ENCODE peak calls at places on chromosomes 1 and 21, in nine cellular contexts. I is PC-3, Q is PC-9, J is fibroblast of lung, S is HepG2, B is GM23248, G is OCI-LY7, H is K562, V is neuronal stem cell. O is an unnamed sample.

GRCh38 chr1:217493290-217493689 is 137.6 kb downstream of the GPATCH2 start:
- DNase-seq in J (peak), H (no peak), Q (no peak), G (no peak), B (peak), V (no peak), S (no peak), I (peak), O (peak)

GRCh38 chr1:217333939-217334338 is 297.0 kb downstream of the GPATCH2 start:
- DNase-seq in S (peak), B (peak), I (peak), J (peak), G (peak), H (peak), V (peak), Q (no peak), O (peak)

GRCh38 chr1:54294846-54295245 is 94.9 kb downstream of the MRPL37 start:
- DNase-seq in Q (no peak), B (peak), I (no peak), V (no peak), G (no peak), S (no peak), J (peak), H (no peak), O (peak)

GRCh38 chr21:33769057-33769456 is 126.8 kb downstream of the ITSN1 start:
- DNase-seq in J (peak), S (no peak), V (no peak), I (no peak), Q (no peak), H (no peak), G (no peak), B (no peak), O (no peak)

GRCh38 chr1:233439721-233440120 is 112.2 kb downstream of the MAP3K21 start:
- DNase-seq in G (no peak), Q (no peak), B (no peak), I (no peak), V (no peak), S (no peak), J (peak), H (no peak), O (no peak)

GRCh38 chr1:205775717-205776056 is 405 bp upstream of the RAB29 start:
- DNase-seq in S (no peak), G (no peak), V (no peak), I (peak), Q (peak), B (peak), J (peak), H (no peak), O (peak)

GRCh38 chr1:10510520-10511493 is 36.1 kb downstream of the PEX14 start:
- DNase-seq in Q (peak), G (no peak), V (no peak), B (peak), S (no peak), J (peak), I (peak), H (peak), O (peak)

GRCh38 chr1:226083303-226084101 is 21.0 kb downstream of the H3-3A start:
- DNase-seq in I (peak), S (peak), V (peak), J (peak), B (peak), G (peak), H (peak), Q (peak), O (peak)

GRCh38 chr1:36256558-36257374 is 32.5 kb downstream of the THRAP3 start:
- DNase-seq in Q (no peak), J (no peak), H (no peak), I (no peak), V (no peak), S (no peak), B (no peak), G (peak), O (no peak)

GRCh38 chr1:27021347-27022031 is 8.8 kb upstream of the TENT5B start:
- DNase-seq in G (no peak), V (no peak), S (no peak), B (no peak), Q (no peak), J (peak), H (no peak), I (no peak), O (peak)

GRCh38 chr1:41368801-41369200 is 7.6 kb downstream of the FOXO6 start:
- DNase-seq in S (no peak), V (no peak), H (no peak), G (no peak), J (no peak), Q (no peak), B (no peak), I (no peak), O (no peak)

GRCh38 chr1:213014642-213015041 is 1.0 kb downstream of the ANGEL2 start:
- DNase-seq in Q (no peak), J (peak), H (no peak), B (peak), S (peak), V (peak), G (peak), I (no peak), O (peak)

GRCh38 chr1:214559079-214559478 is 7.7 kb upstream of the PTPN14 start:
- DNase-seq in B (no peak), J (no peak), H (no peak), Q (no peak), V (no peak), G (no peak), S (no peak), I (no peak), O (no peak)

GRCh38 chr1:17531682-17532487 is 7.6 kb upstream of the ARHGEF10L start:
- DNase-seq in S (no peak), G (no peak), Q (no peak), J (peak), I (peak), B (peak), H (no peak), V (no peak), O (no peak)

GRCh38 chr1:46543761-46544560 is 7.5 kb downstream of the KNCN start:
- DNase-seq in B (no peak), H (peak), V (no peak), G (no peak), Q (no peak), J (no peak), S (no peak), I (no peak), O (no peak)

DNA sequence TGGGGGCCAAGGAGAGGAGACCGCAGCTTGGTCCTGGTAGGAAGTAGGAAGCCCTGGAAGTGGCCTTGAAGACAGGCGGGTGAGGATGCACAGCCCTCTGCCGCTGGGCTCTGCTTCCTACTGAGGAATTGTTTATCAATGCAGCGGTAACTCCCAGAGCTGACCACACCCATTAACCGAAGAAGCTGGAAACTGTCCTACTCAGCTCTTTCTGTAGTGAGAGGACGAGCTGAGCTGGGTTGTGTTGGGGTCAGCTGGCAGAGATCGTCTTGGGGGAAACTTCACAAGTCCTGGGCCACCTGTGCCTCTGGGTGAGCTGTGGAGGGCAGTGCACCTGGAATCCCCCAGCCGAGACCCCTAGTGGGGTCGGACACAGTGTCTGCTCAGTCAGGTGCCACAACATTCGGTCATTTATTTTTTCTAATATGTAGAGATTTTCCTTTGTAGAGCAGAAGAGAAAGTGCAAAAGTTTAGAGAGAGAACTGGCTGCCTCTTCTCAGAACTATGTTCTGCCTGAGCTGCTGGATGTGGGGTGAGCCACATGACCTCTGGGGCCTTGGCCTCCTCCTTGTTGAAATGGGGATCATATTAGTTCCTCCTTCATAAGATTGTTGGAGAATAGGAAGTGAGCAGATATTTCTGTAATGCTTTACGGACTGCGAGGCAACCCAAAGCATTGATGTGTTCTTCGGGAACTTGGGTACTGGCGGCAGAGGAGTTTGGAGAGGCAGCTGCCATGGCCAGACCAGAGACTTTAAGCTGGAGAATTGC is 3.6 kb downstream of the NECAP2 start:
- DNase-seq in V (no peak), G (no peak), S (no peak), J (no peak), Q (no peak), B (no peak), I (no peak), H (peak), O (peak)
- H3K27ac ChIP-seq in V (no peak), G (no peak), S (no peak), J (no peak), Q (no peak), B (no peak), I (no peak), H (peak), O (no peak)

GRCh38 chr1:168637350-168637991 is 61.1 kb downstream of the XCL1 start:
- DNase-seq in V (peak), B (peak), G (peak), I (peak), J (no peak), H (peak), Q (no peak), S (peak), O (peak)

GRCh38 chr1:168638884-168639283 is 62.5 kb downstream of the XCL1 start:
- DNase-seq in S (no peak), H (no peak), V (no peak), I (no peak), B (no peak), J (no peak), G (no peak), Q (no peak), O (no peak)

GRCh38 chr1:168640184-168640583 is 63.8 kb downstream of the XCL1 start:
- DNase-seq in I (no peak), Q (no peak), H (no peak), S (no peak), V (no peak), B (no peak), G (no peak), J (no peak), O (no peak)

DNA sequence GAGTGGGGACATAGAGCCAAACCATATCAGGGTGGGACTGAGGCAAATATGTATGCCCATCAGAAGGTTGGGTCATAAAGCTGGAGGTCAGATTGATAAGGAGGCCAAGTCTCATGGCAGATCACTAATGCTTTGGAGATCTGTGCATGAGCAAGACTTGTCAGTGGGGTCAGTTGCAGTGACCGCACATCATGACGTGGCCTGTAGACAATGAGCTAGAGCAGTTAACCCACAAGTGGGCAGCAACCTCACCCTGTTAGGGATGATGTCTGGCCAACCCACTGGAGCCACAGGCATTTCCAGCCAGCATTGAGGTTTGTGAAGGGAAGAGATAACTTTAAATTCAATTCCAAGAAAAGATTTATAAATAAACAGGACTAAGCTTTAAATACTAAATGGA is 66.7 kb downstream of the XCL1 start:
- DNase-seq in G (no peak), H (no peak), B (peak), S (no peak), Q (no peak), J (peak), I (no peak), V (no peak), O (peak)
- H2AFZ ChIP-seq in G (no peak), H (no peak), B (no peak), S (no peak), Q (no peak), J (no peak), I (no peak), V (no peak), O (no peak)

GRCh38 chr1:184002071-184002470 is 35.5 kb downstream of the COLGALT2 start:
- DNase-seq in B (peak), Q (peak), J (peak), S (peak), V (no peak), G (no peak), I (peak), H (no peak), O (peak)
- H3K27ac ChIP-seq in B (peak), Q (peak), J (peak), S (peak), V (peak), G (no peak), I (peak), H (peak), O (peak)

GRCh38 chr1:92081031-92081430 is 886 bp downstream of the BTBD8 start:
- DNase-seq in H (no peak), S (no peak), J (no peak), V (no peak), B (no peak), I (no peak), G (no peak), Q (no peak), O (no peak)
- H2AFZ ChIP-seq in H (peak), S (no peak), J (peak), V (peak), B (peak), I (peak), G (peak), Q (peak), O (no peak)

GRCh38 chr1:111747947-111748346 is 7.8 kb upstream of the DDX20 start:
- DNase-seq in G (no peak), I (no peak), H (no peak), J (no peak), V (no peak), S (no peak), B (no peak), Q (no peak), O (no peak)

GRCh38 chr1:111747282-111747734 is 8.1 kb upstream of the INKA2 start:
- DNase-seq in G (peak), H (peak), V (no peak), S (peak), Q (peak), J (peak), I (peak), B (peak), O (peak)

GRCh38 chr1:111748618-111749337 is 6.9 kb upstream of the DDX20 start:
- DNase-seq in V (no peak), I (no peak), G (no peak), B (no peak), Q (no peak), H (no peak), J (no peak), S (no peak), O (no peak)

GRCh38 chr1:111745670-111746613 is 6.7 kb upstream of the INKA2 start:
- DNase-seq in V (no peak), H (no peak), I (no peak), J (no peak), B (peak), Q (no peak), G (no peak), S (no peak), O (no peak)

DNA sequence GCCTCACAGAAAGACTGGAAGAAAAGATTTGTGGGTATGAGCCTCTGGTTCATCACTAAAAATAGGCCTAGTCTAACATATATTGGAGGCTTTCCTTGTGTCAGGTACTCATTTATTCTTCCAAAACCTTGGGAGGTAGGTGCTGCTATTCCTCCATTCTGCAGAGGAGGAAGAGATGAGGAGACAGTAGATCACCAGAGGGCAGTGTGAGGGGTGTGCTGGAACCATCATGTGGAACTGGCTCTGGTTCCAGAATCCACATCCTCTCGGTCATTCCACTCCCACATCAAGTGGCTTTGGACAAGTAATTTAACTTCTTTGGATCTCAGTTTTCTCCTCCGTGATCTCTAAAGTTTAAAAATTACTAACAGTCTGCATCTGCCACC is 7.4 kb upstream of the INKA2 start:
- DNase-seq in I (no peak), G (no peak), S (no peak), J (no peak), V (no peak), B (peak), Q (no peak), H (no peak), O (no peak)
- H3K27ac ChIP-seq in I (no peak), G (no peak), S (no peak), J (no peak), V (no peak), B (peak), Q (no peak), H (no peak), O (no peak)

GRCh38 chr1:172531846-172532699 is 877 bp upstream of the SUCO start:
- DNase-seq in I (peak), B (peak), G (peak), S (peak), V (peak), Q (peak), J (peak), H (peak), O (peak)

GRCh38 chr1:172531412-172531811 is 1.5 kb upstream of the SUCO start:
- DNase-seq in G (no peak), I (peak), J (no peak), B (no peak), V (no peak), Q (no peak), H (no peak), S (no peak), O (no peak)

GRCh38 chr1:172536256-172536655 is 3.3 kb downstream of the SUCO start:
- DNase-seq in V (no peak), S (no peak), I (no peak), B (no peak), J (no peak), Q (no peak), G (no peak), H (no peak), O (no peak)

GRCh38 chr1:172532700-172533510 is at the start of gene SUCO:
- DNase-seq in G (peak), H (peak), Q (peak), B (peak), V (peak), S (peak), I (peak), J (peak), O (peak)

DNA sequence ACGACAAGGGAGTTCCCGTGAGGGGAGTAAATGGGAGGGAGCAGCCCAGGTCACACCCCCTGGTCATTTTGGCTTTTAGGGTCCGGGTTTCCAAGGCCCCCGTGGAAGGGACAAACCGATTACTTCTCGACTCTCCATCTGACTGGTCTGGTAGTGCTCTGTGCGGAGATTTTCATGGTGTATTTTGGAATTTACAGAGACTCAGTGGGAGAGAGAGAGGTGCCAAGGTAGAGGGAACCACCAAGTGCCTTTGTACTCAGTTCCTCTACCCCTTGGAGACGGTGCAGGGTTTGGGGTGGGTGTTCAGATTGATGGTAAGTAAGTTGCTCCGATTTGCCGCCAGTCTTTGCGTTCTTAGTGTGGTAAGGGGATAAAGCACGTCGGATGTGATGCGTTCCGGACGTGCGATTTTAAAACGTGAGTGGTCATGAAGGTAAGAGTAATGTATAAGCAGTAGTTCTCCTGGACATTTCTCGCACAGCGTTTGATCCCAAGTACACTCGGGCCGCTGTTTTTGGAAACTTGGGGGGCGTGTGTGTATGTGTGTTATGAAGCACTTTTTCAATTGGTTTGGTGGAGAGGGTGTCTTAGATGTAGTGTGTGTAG is 664 bp downstream of the SUCO start:
- DNase-seq in Q (peak), J (peak), H (peak), I (peak), B (peak), S (peak), G (peak), V (no peak), O (peak)
- H2AFZ ChIP-seq in Q (peak), J (peak), H (peak), I (peak), B (peak), S (no peak), G (peak), V (peak), O (peak)

GRCh38 chr1:182604835-182605164 is 611 bp upstream of the RGS16 start:
- DNase-seq in Q (no peak), J (no peak), S (no peak), I (no peak), H (no peak), B (no peak), G (no peak), V (no peak), O (no peak)
- H3K27ac ChIP-seq in Q (no peak), J (no peak), S (no peak), I (no peak), H (no peak), B (no peak), G (no peak), V (no peak), O (no peak)

GRCh38 chr21:38212716-38213115 is 44.1 kb upstream of the KCNJ15 start:
- DNase-seq in V (no peak), S (no peak), H (no peak), J (no peak), G (no peak), I (no peak), Q (no peak), B (no peak), O (no peak)
- H2AFZ ChIP-seq in V (no peak), S (no peak), H (no peak), J (no peak), G (no peak), I (no peak), Q (no peak), B (peak), O (no peak)

GRCh38 chr1:194952171-194952570 is 1656.1 kb downstream of the KCNT2 start:
- DNase-seq in Q (no peak), J (no peak), I (no peak), B (no peak), H (no peak), V (no peak), G (no peak), S (no peak), O (no peak)
- H3K27ac ChIP-seq in Q (no peak), J (no peak), I (no peak), B (no peak), H (no peak), V (no peak), G (no peak), S (no peak), O (no peak)

GRCh38 chr1:201676061-201676644 is 137.2 kb downstream of the NAV1 start:
- DNase-seq in Q (no peak), I (no peak), V (no peak), S (no peak), B (peak), G (no peak), J (peak), H (no peak), O (peak)
- H2AFZ ChIP-seq in Q (no peak), I (no peak), V (no peak), S (no peak), B (no peak), G (no peak), J (no peak), H (peak), O (no peak)